ENCODE peak calls at places on chromosomes 13 and 19, in five cellular contexts. U, K, R, L and M are unnamed samples.

GRCh38 chr13:76307157-76307556 is 579.0 kb downstream of the KCTD12 start:
- DNase-seq in U (no peak), K (no peak), R (peak), L (no peak), M (peak)

GRCh38 chr19:4291200-4291732 is 10.9 kb downstream of the TMIGD2 start:
- DNase-seq in U (no peak), K (no peak), R (peak), L (no peak), M (no peak)

GRCh38 chr13:31946091-31946770 is 85.3 kb upstream of the FRY start:
- DNase-seq in U (no peak), K (no peak), R (no peak), L (no peak), M (no peak)

GRCh38 chr13:85806553-85807175 is 7.4 kb upstream of the SLITRK6 start:
- DNase-seq in U (no peak), K (no peak), R (peak), L (no peak), M (peak)

GRCh38 chr13:20658451-20658850 is 45.0 kb upstream of the IL17D start:
- DNase-seq in U (no peak), K (no peak), R (no peak), L (no peak), M (no peak)

GRCh38 chr13:29577135-29578051 is 18.1 kb downstream of the SLC7A1 start:
- DNase-seq in U (no peak), K (no peak), R (no peak), L (no peak), M (no peak)

GRCh38 chr19:10780368-10780767 is 55.6 kb downstream of the TMED1 start:
- DNase-seq in U (no peak), K (peak), R (no peak), L (no peak), M (no peak)

GRCh38 chr19:49514151-49514550 is 1.7 kb downstream of the FCGRT start:
- DNase-seq in U (no peak), K (no peak), R (no peak), L (no peak), M (no peak)

GRCh38 chr19:30479231-30479630 is 107.0 kb downstream of the ZNF536 start:
- DNase-seq in U (no peak), K (peak), R (no peak), L (no peak), M (no peak)

GRCh38 chr13:29605860-29606526 is 10.5 kb upstream of the SLC7A1 start:
- DNase-seq in U (no peak), K (no peak), R (no peak), L (no peak), M (peak)

GRCh38 chr19:5809053-5809452 is 4.2 kb downstream of the NRTN start:
- DNase-seq in U (no peak), K (no peak), R (no peak), L (no peak), M (no peak)